ENCODE peak calls at places on chromosomes 4 and X, in five cellular contexts. W is upper lobe of right lung, A is endodermal cell, X is WERI-Rb-1, S is PC-9. Q is an unnamed sample.

GRCh38 chrX:119693032-119693995 is at the start of gene SEPTIN6:
- DNase-seq in W (peak; percentile 81), A (peak; percentile 87), X (peak; percentile 66), S (peak; percentile 85), Q (no peak)

GRCh38 chrX:152137771-152138387 is 498 bp downstream of the MAGEA10 start:
- DNase-seq in W (no peak), A (no peak), X (no peak), S (no peak), Q (no peak)

GRCh38 chrX:23854122-23854521 is 53.6 kb downstream of the APOO start:
- DNase-seq in W (no peak), A (no peak), X (no peak), S (no peak), Q (no peak)

GRCh38 chr4:6582889-6583504 is 8.0 kb downstream of the MAN2B2 start:
- DNase-seq in W (no peak), A (peak; percentile 73), X (peak; percentile 56), S (no peak), Q (no peak)

GRCh38 chr4:89382439-89382838 is 74.8 kb upstream of the GPRIN3 start:
- DNase-seq in W (no peak), A (no peak), X (no peak), S (no peak), Q (no peak)

GRCh38 chrX:57902633-57903032 is 7.6 kb downstream of the ZXDA start:
- DNase-seq in W (no peak), A (no peak), X (no peak), S (no peak), Q (no peak)

GRCh38 chr4:176654565-176655216 is 138.0 kb downstream of the VEGFC start:
- DNase-seq in W (no peak), A (no peak), X (no peak), S (no peak), Q (no peak)

GRCh38 chrX:72554448-72555140 is 18.0 kb downstream of the HDAC8 start:
- DNase-seq in W (no peak), A (peak; percentile 92), X (peak; percentile 17), S (peak; percentile 76), Q (no peak)

GRCh38 chr4:148397006-148397673 is 45.1 kb downstream of the NR3C2 start:
- DNase-seq in W (no peak), A (no peak), X (no peak), S (no peak), Q (no peak)

GRCh38 chr4:69092190-69092589 is 4.1 kb upstream of the UGT2B7 start:
- DNase-seq in W (no peak), A (no peak), X (no peak), S (no peak), Q (peak; percentile 37)

GRCh38 chrX:11996810-11997209 is 141.5 kb upstream of the FRMPD4 start:
- DNase-seq in W (no peak), A (no peak), X (no peak), S (no peak), Q (no peak)

GRCh38 chrX:12002876-12003275 is 135.4 kb upstream of the FRMPD4 start:
- DNase-seq in W (no peak), A (no peak), X (no peak), S (peak; percentile 1), Q (no peak)

DNA sequence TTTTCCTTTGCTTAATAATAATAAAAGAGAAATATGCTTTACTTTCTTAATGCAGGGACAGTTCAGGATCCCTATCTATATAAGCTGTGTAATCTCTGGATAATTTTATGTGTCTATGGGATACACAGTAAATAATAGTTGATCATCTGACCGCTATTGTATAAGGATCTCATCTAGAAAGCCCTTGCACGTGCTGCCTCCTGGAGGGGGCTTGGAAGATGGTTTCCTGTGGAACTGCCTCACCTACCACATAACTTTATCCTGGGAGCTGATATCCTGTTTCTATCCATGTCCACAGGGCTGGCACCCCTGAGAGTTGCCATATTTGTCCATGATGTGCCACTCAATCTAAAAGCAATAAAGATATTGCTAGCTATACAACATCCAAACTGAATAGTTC is 139.3 kb upstream of the FRMPD4 start:
- DNase-seq in W (no peak), A (no peak), X (no peak), S (no peak), Q (no peak)
- H3K4me3 ChIP-seq in W (no peak overlapping the region), A (no peak overlapping the region), X (no peak overlapping the region), S (no peak overlapping the region), Q (no peak overlapping the region)

DNA sequence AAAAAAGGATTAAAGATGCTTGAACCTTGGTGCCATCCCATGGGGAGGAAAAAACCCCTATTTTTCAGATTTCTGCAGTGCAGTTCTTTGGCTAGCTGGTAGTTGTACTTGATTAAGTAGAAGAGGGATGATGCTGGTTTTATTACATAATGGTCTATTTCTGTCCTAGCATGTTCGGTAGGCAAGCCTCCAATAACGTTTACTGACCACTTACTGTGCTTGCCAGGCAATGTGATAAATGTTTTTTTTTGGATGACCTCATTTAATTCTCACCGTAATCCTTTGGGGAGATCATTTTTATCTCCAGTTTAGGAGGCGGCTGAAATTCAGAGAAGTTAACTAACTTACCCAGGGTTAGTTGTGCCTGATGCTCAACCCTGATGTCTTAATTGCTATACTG is 92.1 kb upstream of the RPA4 start:
- DNase-seq in W (no peak), A (no peak), X (no peak), S (no peak), Q (no peak)
- TF ChIP-seq CTCF in W (no peak), A (no peak), X (no peak), S (no peak), Q (no peak)

DNA sequence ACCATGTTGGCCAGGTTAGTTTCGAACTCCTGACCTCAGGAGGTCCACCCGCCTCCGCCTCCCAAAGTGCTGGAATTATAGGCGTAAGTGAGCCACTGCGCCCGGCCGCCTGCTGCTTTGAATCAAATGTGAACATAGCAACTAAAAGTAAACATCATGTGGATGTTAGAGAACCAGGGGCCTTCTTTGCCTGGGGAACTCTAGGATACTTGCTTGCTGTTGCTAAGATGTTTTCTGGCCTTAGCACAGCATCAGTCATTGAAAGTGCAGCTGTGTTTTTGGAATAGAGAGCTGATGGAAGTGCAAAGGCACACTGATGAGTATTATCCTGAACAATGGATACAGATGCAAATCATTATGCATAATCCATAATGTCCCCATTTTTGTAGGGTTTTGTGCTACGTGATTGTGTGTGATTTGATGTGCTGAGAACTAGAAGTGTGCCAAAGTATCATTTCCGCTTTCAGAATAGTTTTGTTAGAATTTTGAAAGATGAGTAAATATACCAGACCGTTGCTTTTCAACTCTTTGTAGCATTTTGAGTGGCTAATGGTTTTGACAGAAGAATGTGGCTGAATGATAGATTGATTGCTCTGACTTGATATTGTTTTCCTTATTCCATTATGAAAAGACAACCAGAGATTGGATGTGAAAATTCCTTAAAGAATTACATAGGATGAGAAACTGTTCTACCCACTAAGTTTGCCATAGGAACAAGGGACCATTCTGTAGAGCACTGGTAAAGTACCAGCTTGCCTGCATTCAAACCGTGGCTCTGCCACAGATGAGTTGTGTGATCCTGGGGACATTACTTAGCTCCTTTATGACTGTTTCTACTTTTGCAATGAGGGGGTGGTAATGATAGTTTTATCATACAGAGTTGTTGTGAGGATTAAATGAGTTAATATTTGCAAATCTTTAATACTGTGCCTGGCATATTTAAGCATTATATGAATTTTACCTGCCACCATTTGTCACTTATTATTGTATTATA is 74.7 kb downstream of the REPS2 start:
- DNase-seq in W (no peak), A (no peak), X (no peak), S (no peak), Q (no peak)
- H3K27ac ChIP-seq in W (no peak overlapping the region), A (no peak overlapping the region), X (no peak overlapping the region), S (no peak overlapping the region), Q (no peak overlapping the region)

GRCh38 chr4:183329954-183330742 is 7.9 kb upstream of the CLDN24 start:
- DNase-seq in W (no peak), A (no peak), X (no peak), S (no peak), Q (no peak)
- H3K4me3 ChIP-seq in W (no peak overlapping the region), A (peak overlapping the region; percentile 59), X (no peak overlapping the region), S (no peak overlapping the region), Q (no peak overlapping the region)

DNA sequence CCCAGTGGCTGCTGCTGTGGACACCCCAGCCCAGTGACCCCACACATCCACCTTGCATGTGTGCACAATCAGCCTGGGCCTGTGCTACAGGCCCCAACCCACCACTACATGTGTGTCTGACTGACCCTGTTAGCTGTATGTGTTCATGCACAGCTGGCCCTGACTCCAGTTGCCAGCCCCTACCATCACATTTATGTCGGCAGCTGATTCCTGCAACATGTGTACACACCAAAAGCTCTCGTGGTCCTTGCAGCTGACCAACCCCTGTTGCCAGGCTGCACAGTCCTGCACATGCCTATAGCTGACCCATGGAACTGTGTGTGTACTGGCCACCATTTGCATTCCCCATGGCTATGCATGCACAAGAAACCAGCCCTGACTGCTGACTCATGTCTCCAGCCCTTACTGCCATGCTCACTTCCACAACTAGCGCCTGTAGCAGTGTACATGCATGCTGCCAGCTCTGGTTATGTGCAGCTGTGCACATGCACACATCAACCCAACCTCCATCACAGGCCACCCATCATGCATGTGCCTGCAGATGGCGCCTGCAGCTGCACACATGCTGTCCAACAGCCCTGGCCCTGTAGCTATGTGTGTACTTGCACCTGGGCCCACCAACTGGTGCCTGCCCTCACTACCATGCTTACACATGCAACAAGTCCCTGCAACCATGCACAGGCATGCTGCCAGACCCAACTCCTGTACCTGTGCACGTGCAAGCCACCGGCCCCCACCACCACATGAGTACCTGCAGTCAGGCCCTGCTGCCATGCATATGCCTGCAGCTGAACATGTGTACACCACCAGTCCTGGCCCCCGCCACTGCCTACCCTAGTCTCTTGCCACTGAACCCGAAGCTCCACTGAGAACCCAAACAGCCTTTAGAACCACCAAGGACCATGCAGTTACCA is 28.1 kb downstream of the SMIM10L2A start:
- DNase-seq in W (no peak), A (no peak), X (no peak), S (no peak), Q (no peak)
- TF ChIP-seq CTCF in W (no peak), A (no peak), X (no peak), S (no peak), Q (no peak)

GRCh38 chr4:143728171-143728570 is 27.7 kb upstream of the FREM3 start:
- DNase-seq in W (no peak), A (no peak), X (no peak), S (no peak), Q (no peak)
- H3K27ac ChIP-seq in W (no peak overlapping the region), A (no peak overlapping the region), X (no peak overlapping the region), S (no peak overlapping the region), Q (no peak overlapping the region)

DNA sequence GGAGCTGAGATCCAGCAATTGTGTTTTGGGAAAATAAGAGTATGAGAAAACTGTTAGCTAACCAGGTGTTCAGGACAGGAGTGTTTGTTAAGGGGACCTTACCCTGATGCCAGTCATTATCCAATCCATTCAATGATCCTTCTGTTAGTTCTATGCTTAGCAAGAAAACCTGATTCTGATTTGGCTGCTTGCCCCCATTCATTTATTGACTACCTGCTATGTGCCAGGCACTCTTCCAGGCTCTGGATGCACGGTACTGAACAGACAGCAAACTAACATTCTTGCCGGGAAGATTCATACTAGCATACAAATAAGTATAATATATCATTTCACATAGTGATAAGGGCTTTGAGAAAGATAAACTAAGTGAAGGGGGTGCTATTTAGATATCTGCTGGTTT is 1.0 kb upstream of the MECP2 start:
- DNase-seq in W (no peak), A (no peak), X (no peak), S (no peak), Q (no peak)
- H3K4me3 ChIP-seq in W (no peak overlapping the region), A (peak overlapping the region; percentile 56), X (peak overlapping the region; percentile 36), S (no peak overlapping the region), Q (no peak overlapping the region)

Q was measured in AG04450.